ENCODE peak calls at places on chromosomes 4 and X, in nine cellular contexts. B is foreskin fibroblast; C is stimulated activated CD4-positive, alpha-beta T cell treated with anti-CD3 and anti-CD28 coated beads, Interleukin-1b, Interleukin-23, amount 100 ng/mL, for 24 hours; P is left lung; F is fibroblast of gingiva; M is heart right ventricle; V is GM23248; E is NCI-H1105; D is neural crest cell. S is an unnamed sample.

GRCh38 chr4:76011700-76012387 is 4.5 kb upstream of the CXCL9 start:
- DNase-seq in B (peak; percentile 92), C (no peak), P (no peak), F (peak; percentile 73), M (peak; percentile 14), V (peak; percentile 92), E (no peak), D (no peak), S (peak; percentile 59)

GRCh38 chr4:107252621-107253020 is 216.5 kb upstream of the DKK2 start:
- DNase-seq in B (no peak), C (no peak), P (no peak), F (no peak), M (no peak), V (no peak), E (no peak), D (no peak), S (no peak)

GRCh38 chrX:119757979-119758681 is at the start of gene SOWAHD:
- DNase-seq in B (peak; percentile 47), C (no peak), P (peak; percentile 84), F (peak; percentile 16), M (peak; percentile 34), V (peak; percentile 49), E (peak; percentile 19), D (peak; percentile 9), S (no peak)

GRCh38 chr4:83285022-83285387 is 407 bp upstream of the COQ2 start:
- DNase-seq in B (peak; percentile 72), C (no peak), P (no peak), F (peak; percentile 75), M (no peak), V (peak; percentile 77), E (no peak), D (no peak), S (no peak)

GRCh38 chr4:84632092-84632491 is 49.2 kb downstream of the CDS1 start:
- DNase-seq in B (peak; percentile 58), C (no peak), P (no peak), F (peak; percentile 90), M (no peak), V (peak; percentile 65), E (no peak), D (no peak), S (no peak)

GRCh38 chr4:6986067-6986780 is 56.9 kb upstream of the TADA2B start:
- DNase-seq in B (peak; percentile 83), C (no peak), P (peak; percentile 82), F (peak; percentile 79), M (peak; percentile 47), V (peak; percentile 74), E (no peak), D (no peak), S (no peak)

GRCh38 chrX:150897371-150898319 is 823 bp downstream of the CD99L2 start:
- DNase-seq in B (peak; percentile 30), C (peak; percentile 28), P (peak; percentile 60), F (peak; percentile 39), M (no peak), V (peak; percentile 43), E (peak; percentile 47), D (no peak), S (no peak)

GRCh38 chr4:89140168-89140759 is 28.9 kb downstream of the TIGD2 start:
- DNase-seq in B (no peak), C (no peak), P (no peak), F (no peak), M (no peak), V (no peak), E (no peak), D (no peak), S (no peak)

S was measured in HFF-Myc.